ENCODE peak calls at places on chromosomes 3 and 15, in eight cellular contexts. Y is NCI-H2029, L is mesenteric fat pad, T is Caki2, G is non-pigmented ciliary epithelial cell, R is mesothelial cell of epicardium, I is pons, F is substantia nigra. K is an unnamed sample.

GRCh38 chr3:17640466-17640865 is 102.0 kb downstream of the TBC1D5 start:
- DNase-seq in Y (no peak), L (no peak), T (no peak), G (no peak), R (no peak), I (no peak), F (no peak), K (no peak)

GRCh38 chr15:67781061-67781460 is 44.2 kb upstream of the SKOR1 start:
- DNase-seq in Y (no peak), L (no peak), T (no peak), G (no peak), R (no peak), I (no peak), F (no peak), K (no peak)

GRCh38 chr3:126983276-126983652 is 349 bp downstream of the PLXNA1 start:
- DNase-seq in Y (no peak), L (no peak), T (no peak), G (no peak), R (no peak), I (no peak), F (no peak), K (no peak)

GRCh38 chr3:18446067-18446793 is 21.1 kb upstream of the SATB1 start:
- DNase-seq in Y (no peak), L (no peak), T (no peak), G (no peak), R (no peak), I (no peak), F (no peak), K (no peak)

GRCh38 chr15:56765252-56765651 is 31.9 kb upstream of the ZNF280D start:
- DNase-seq in Y (no peak), L (no peak), T (no peak), G (no peak), R (no peak), I (no peak), F (no peak), K (no peak)

GRCh38 chr3:32451049-32451659 is 51.5 kb downstream of the CMTM6 start:
- DNase-seq in Y (no peak), L (peak), T (no peak), G (no peak), R (no peak), I (peak), F (no peak), K (no peak)

GRCh38 chr15:90388462-90389182 is 580 bp downstream of the IQGAP1 start:
- DNase-seq in Y (no peak), L (peak), T (no peak), G (no peak), R (peak), I (no peak), F (no peak), K (peak)

GRCh38 chr3:45078910-45079522 is 52.9 kb downstream of the CLEC3B start:
- DNase-seq in Y (no peak), L (no peak), T (no peak), G (no peak), R (no peak), I (no peak), F (no peak), K (no peak)

GRCh38 chr3:110526732-110527727 is 544.6 kb upstream of the NECTIN3 start:
- DNase-seq in Y (no peak), L (no peak), T (peak), G (peak), R (no peak), I (no peak), F (no peak), K (no peak)

GRCh38 chr3:133799794-133800585 is 5.6 kb upstream of the SRPRB start:
- DNase-seq in Y (no peak), L (no peak), T (no peak), G (no peak), R (no peak), I (no peak), F (no peak), K (no peak)

GRCh38 chr15:67114046-67114445 is 48.6 kb downstream of the SMAD3 start:
- DNase-seq in Y (no peak), L (no peak), T (no peak), G (no peak), R (no peak), I (no peak), F (no peak), K (no peak)

GRCh38 chr3:100400424-100400781 is 486 bp downstream of the TOMM70 start:
- DNase-seq in Y (no peak), L (no peak), T (peak), G (no peak), R (no peak), I (no peak), F (no peak), K (no peak)

GRCh38 chr3:28218917-28219198 is 22.6 kb upstream of the CMC1 start:
- DNase-seq in Y (no peak), L (no peak), T (no peak), G (no peak), R (no peak), I (no peak), F (no peak), K (no peak)

GRCh38 chr15:98009169-98009568 is 48.7 kb downstream of the ARRDC4 start:
- DNase-seq in Y (no peak), L (no peak), T (no peak), G (no peak), R (no peak), I (no peak), F (no peak), K (no peak)

GRCh38 chr3:5349343-5349742 is 161.8 kb downstream of the EDEM1 start:
- DNase-seq in Y (no peak), L (no peak), T (peak), G (no peak), R (no peak), I (no peak), F (no peak), K (no peak)

GRCh38 chr15:100350434-100351226 is 8.9 kb upstream of the ADAMTS17 start:
- DNase-seq in Y (peak), L (no peak), T (no peak), G (no peak), R (no peak), I (no peak), F (no peak), K (peak)

GRCh38 chr15:78133801-78134200 is 2.6 kb upstream of the CIB2 start:
- DNase-seq in Y (no peak), L (no peak), T (no peak), G (no peak), R (no peak), I (no peak), F (no peak), K (no peak)

GRCh38 chr15:89139613-89140499 is 51.6 kb downstream of the ABHD2 start:
- DNase-seq in Y (no peak), L (no peak), T (peak), G (no peak), R (no peak), I (peak), F (peak), K (peak)

GRCh38 chr3:183269345-183269744 is 16.3 kb downstream of the B3GNT5 start:
- DNase-seq in Y (no peak), L (no peak), T (no peak), G (no peak), R (no peak), I (no peak), F (no peak), K (no peak)

GRCh38 chr3:178856804-178857203 is 214.8 kb downstream of the ZMAT3 start:
- DNase-seq in Y (peak), L (no peak), T (no peak), G (no peak), R (no peak), I (no peak), F (no peak), K (no peak)